ENCODE peak calls at places on chromosome 7, in five cellular contexts. I is trophoblast cell, V is GM12865, Y is WERI-Rb-1, M is kidney epithelial cell. Q is an unnamed sample.
A peak's percentile ranks its signal among the peaks of the same experiment; 100 is the strongest.

GRCh38 chr7:31071316-31071715 is 19.2 kb downstream of the ADCYAP1R1 start:
- DNase-seq in Y (no peak), M (no peak), I (no peak), V (no peak), Q (no peak)

GRCh38 chr7:70477051-70478010 is 654.6 kb upstream of the GALNT17 start:
- DNase-seq in V (no peak), I (peak; percentile 2), M (peak; percentile 34), Y (no peak), Q (no peak)

GRCh38 chr7:101575168-101575567 is 53.9 kb downstream of the MYL10 start:
- DNase-seq in V (no peak), I (no peak), Y (no peak), M (no peak), Q (no peak)

GRCh38 chr7:34041716-34042115 is 136.4 kb downstream of the BMPER start:
- DNase-seq in I (no peak), V (no peak), M (no peak), Y (no peak), Q (no peak)

GRCh38 chr7:153386581-153386980 is 627.0 kb downstream of the ACTR3B start:
- DNase-seq in M (no peak), V (no peak), I (no peak), Y (no peak), Q (no peak)

GRCh38 chr7:51035696-51036095 is 253.0 kb upstream of the GRB10 start:
- DNase-seq in Y (no peak), V (no peak), I (peak; percentile 47), M (no peak), Q (no peak)

GRCh38 chr7:132255898-132256297 is 320.4 kb downstream of the PLXNA4 start:
- DNase-seq in V (no peak), I (no peak), Y (no peak), M (no peak), Q (no peak)

GRCh38 chr7:128888039-128888755 is 22.3 kb downstream of the KCP start:
- DNase-seq in I (no peak), M (no peak), Y (no peak), V (no peak), Q (no peak)

GRCh38 chr7:5831196-5831595 is 49.4 kb upstream of the OCM start:
- DNase-seq in I (no peak), Y (no peak), V (no peak), M (peak; percentile 39), Q (peak; percentile 1)

GRCh38 chr7:44309271-44310091 is 15.9 kb downstream of the CAMK2B start:
- DNase-seq in I (peak; percentile 53), M (no peak), Y (no peak), V (peak; percentile 32), Q (no peak)

GRCh38 chr7:84073476-84073875 is 121.1 kb downstream of the SEMA3A start:
- DNase-seq in V (no peak), Y (no peak), I (peak; percentile 93), M (no peak), Q (no peak)

GRCh38 chr7:68547794-68548193 is 1050.5 kb upstream of the AUTS2 start:
- DNase-seq in V (no peak), I (no peak), Y (no peak), M (no peak), Q (no peak)

GRCh38 chr7:106283831-106284515 is 810 bp downstream of the NAMPT start:
- DNase-seq in Y (peak; percentile 32), M (no peak), I (peak; percentile 71), V (peak; percentile 50), Q (no peak)

GRCh38 chr7:12814797-12815196 is 127.4 kb downstream of the ARL4A start:
- DNase-seq in M (no peak), V (no peak), I (no peak), Y (no peak), Q (no peak)

GRCh38 chr7:134016223-134016941 is 110.8 kb upstream of the LRGUK start:
- DNase-seq in M (peak; percentile 2), I (peak; percentile 47), Y (peak; percentile 37), V (peak; percentile 5), Q (no peak)

GRCh38 chr7:78588393-78588792 is 789.8 kb downstream of the PHTF2 start:
- DNase-seq in M (no peak), V (no peak), Y (no peak), I (no peak), Q (no peak)

GRCh38 chr7:1987084-1987535 is 245.6 kb downstream of the MAD1L1 start:
- DNase-seq in I (no peak), Y (no peak), M (no peak), V (no peak), Q (no peak)

GRCh38 chr7:112211348-112211907 is 4.9 kb downstream of the ZNF277 start:
- DNase-seq in Y (no peak), I (peak; percentile 55), M (peak; percentile 74), V (no peak), Q (no peak)

GRCh38 chr7:148916186-148916585 is 32.1 kb upstream of the EZH2 start:
- DNase-seq in M (no peak), V (no peak), I (no peak), Y (no peak), Q (no peak)

GRCh38 chr7:148914208-148914777 is 30.2 kb upstream of the EZH2 start:
- DNase-seq in M (peak; percentile 81), Y (no peak), V (peak; percentile 62), I (peak; percentile 76), Q (no peak)

GRCh38 chr7:148918058-148918596 is 34.0 kb upstream of the EZH2 start:
- DNase-seq in V (no peak), M (no peak), I (no peak), Y (no peak), Q (no peak)

GRCh38 chr7:148912758-148913541 is 28.9 kb upstream of the EZH2 start:
- DNase-seq in I (no peak), V (peak; percentile 75), Y (no peak), M (peak; percentile 7), Q (no peak)

DNA sequence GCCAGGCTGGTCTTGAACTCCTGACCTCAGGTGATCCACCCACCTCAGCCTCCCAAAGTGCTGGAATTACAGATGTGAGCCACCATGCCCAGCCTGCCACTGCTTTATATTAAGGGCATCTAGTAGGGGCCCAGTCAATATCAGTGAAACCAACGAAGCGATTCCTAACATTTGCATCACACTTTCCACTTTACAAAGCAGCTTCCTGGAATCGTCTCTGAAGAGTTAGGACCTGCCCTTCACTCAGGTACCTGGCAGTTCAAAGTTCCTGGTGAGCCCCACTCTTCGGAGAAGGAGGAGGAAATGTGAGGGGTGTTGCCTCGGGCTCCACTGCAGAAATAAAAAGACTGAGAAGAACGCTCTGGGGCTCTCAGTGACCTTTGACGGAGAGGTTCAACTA is 31.1 kb upstream of the EZH2 start:
- DNase-seq in I (no peak), M (no peak), V (no peak), Y (no peak), Q (no peak)
- H3K4me3 ChIP-seq in I (no peak overlapping the region), M (no peak overlapping the region), V (no peak overlapping the region), Y (no peak overlapping the region), Q (no peak overlapping the region)

DNA sequence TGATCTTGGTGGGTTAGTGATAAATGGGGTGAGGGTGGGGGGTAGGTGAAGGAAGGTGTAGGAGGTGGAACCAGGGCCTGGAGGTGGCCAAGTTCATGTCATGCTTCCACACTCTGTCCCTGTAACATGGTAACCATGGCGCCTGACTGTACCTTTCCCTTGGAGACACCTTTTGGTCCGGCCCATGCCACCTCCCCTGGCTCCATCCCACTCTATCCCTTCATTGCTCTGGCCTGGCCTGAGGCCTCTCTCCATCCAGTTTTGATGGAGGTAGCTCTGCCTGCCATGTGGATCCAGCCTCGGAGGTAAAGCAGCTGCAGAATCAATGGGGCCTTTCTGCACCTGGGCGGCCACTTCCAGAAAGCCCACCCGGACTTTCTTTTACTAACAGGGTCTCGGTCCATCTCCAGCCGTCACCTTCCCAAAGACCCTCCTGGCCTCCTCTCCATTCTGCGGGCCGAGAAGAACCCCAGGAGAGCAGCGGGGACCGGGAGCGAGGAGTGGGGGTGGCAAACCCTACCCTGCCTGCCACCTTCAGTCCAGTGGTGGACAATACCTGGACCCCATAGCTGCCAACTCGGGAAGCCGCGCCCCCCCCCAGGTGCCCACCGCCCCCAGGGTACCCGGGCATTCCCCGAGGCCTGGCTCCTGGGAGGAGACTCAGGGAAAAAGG is 504 bp upstream of the TRRAP start:
- DNase-seq in Y (no peak), I (no peak), V (no peak), M (no peak), Q (no peak)
- H3K4me3 ChIP-seq in Y (peak overlapping the region; percentile 88), I (peak overlapping the region; percentile 96), V (peak overlapping the region; percentile 87), M (peak overlapping the region; percentile 93), Q (peak overlapping the region; percentile 95)

DNA sequence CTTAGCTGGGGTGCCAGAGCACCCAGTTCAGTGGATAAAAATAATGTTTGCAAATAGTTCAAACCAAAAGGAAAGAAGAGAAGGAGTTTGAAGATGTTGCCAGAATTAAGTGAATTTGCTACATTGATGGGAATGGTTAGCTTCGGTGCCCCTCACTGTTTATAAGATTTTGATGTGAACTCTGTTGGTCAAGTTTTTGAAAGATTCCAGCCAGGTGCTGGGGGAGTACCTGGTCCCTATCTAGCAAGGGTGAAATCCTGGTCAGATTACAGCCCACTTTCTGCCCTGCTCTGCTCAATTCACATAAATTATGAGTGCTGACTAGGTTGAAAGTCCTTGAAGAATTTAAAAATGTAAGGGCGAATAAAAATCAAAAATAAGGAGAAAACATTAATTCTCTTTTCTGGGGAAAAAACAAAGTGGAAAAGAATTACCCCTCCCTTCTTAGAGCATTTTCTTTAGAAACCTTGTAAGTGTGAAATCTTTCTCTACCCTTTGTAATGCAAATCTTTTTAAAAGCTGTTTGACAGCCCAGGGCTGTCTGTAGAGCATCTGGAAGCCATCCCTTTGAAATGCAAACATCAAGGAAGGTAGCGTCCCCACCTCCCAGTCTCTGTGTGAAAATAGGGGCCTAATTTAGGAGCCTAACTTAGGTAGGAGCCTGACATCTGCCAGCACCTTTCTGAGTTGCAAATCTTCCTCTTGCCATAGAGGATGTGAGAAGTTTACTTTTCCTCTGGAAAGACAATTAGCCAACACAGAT is 1.4 kb upstream of the GIMAP5 start:
- DNase-seq in I (no peak), M (no peak), Y (no peak), V (no peak), Q (no peak)
- H3K4me3 ChIP-seq in I (no peak overlapping the region), M (no peak overlapping the region), Y (no peak overlapping the region), V (no peak overlapping the region), Q (no peak overlapping the region)

GRCh38 chr7:150739045-150739432 is 1.8 kb downstream of the GIMAP5 start:
- DNase-seq in V (no peak), M (no peak), I (no peak), Y (no peak), Q (no peak)

GRCh38 chr7:150740053-150740452 is 2.8 kb downstream of the GIMAP5 start:
- DNase-seq in M (no peak), V (no peak), Y (no peak), I (peak; percentile 28), Q (no peak)

GRCh38 chr7:150737265-150738055 is at the start of gene GIMAP5:
- DNase-seq in Y (no peak), M (no peak), V (peak; percentile 59), I (no peak), Q (no peak)

GRCh38 chr7:150736864-150737263 is 354 bp upstream of the GIMAP5 start:
- DNase-seq in M (no peak), I (no peak), Y (no peak), V (no peak), Q (no peak)

GRCh38 chr7:150738092-150739044 is 1.1 kb downstream of the GIMAP5 start:
- DNase-seq in I (peak; percentile 84), Y (no peak), V (no peak), M (no peak), Q (no peak)
- H3K4me3 ChIP-seq in I (no peak overlapping the region), Y (no peak overlapping the region), V (peak overlapping the region; percentile 88), M (no peak overlapping the region), Q (no peak overlapping the region)